ENCODE peak calls at places on chromosomes 6 and 20, in four cellular contexts. L is activated T-cell treated with anti-CD3 and anti-CD28 coated beads, Interleukin-2, amount 50 U/mL, for 72 hours; U is prostate gland; N is stimulated activated CD4-positive, alpha-beta T cell treated with anti-CD3 and anti-CD28 coated beads, Interleukin-2, amount 100 ng/mL, for 48 hours. I is an unnamed sample.

GRCh38 chr20:23391707-23392310 is 29.5 kb downstream of the NAPB start:
- DNase-seq in N (no peak), L (no peak), U (no peak), I (no peak)

GRCh38 chr6:157148391-157149323 is 174.7 kb downstream of the TMEM242 start:
- DNase-seq in L (no peak), U (peak), N (no peak), I (no peak)

GRCh38 chr20:50187403-50188051 is 3.1 kb upstream of the CEBPB start:
- DNase-seq in L (no peak), N (no peak), U (peak), I (no peak)

GRCh38 chr6:148235446-148235845 is 107.2 kb upstream of the SASH1 start:
- DNase-seq in N (no peak), U (no peak), L (no peak), I (no peak)

GRCh38 chr6:43125555-43125954 is 45.5 kb upstream of the SRF start:
- DNase-seq in L (no peak), U (no peak), N (no peak), I (no peak)

GRCh38 chr6:73032586-73032985 is 192.7 kb downstream of the KHDC1L start:
- DNase-seq in U (no peak), L (no peak), N (no peak), I (no peak)

GRCh38 chr6:21523652-21524051 is 69.9 kb upstream of the SOX4 start:
- DNase-seq in U (no peak), N (no peak), L (no peak), I (no peak)

GRCh38 chr6:41059569-41059968 is 6.6 kb downstream of the APOBEC2 start:
- DNase-seq in L (no peak), N (no peak), U (no peak), I (no peak)

GRCh38 chr6:44788387-44788981 is 401.0 kb downstream of the CDC5L start:
- DNase-seq in U (no peak), L (no peak), N (no peak), I (no peak)

GRCh38 chr6:139531716-139532115 is 157.3 kb upstream of the CITED2 start:
- DNase-seq in N (no peak), L (no peak), U (no peak), I (no peak)

GRCh38 chr6:8335896-8336295 is 99.4 kb downstream of the SLC35B3 start:
- DNase-seq in U (no peak), L (no peak), N (no peak), I (no peak)

GRCh38 chr20:47289096-47289495 is 67.4 kb downstream of the ZMYND8 start:
- DNase-seq in L (no peak), N (no peak), U (no peak), I (no peak)

GRCh38 chr6:160122744-160123143 is 1.1 kb downstream of the SLC22A1 start:
- DNase-seq in L (no peak), N (no peak), U (no peak), I (no peak)

GRCh38 chr6:14459315-14459714 is 341.7 kb downstream of the CD83 start:
- DNase-seq in L (no peak), U (no peak), N (no peak), I (no peak)

GRCh38 chr6:11093065-11093590 is 506 bp upstream of the SMIM13 start:
- DNase-seq in N (peak), L (peak), U (peak), I (no peak)

GRCh38 chr6:168698923-168699322 is 257.9 kb downstream of the SMOC2 start:
- DNase-seq in U (no peak), L (no peak), N (no peak), I (no peak)

GRCh38 chr6:74259931-74260330 is 563.9 kb downstream of the CD109 start:
- DNase-seq in N (no peak), L (no peak), U (no peak), I (no peak)

GRCh38 chr20:36145877-36146707 is 8.4 kb upstream of the EPB41L1 start:
- DNase-seq in N (no peak), L (no peak), U (no peak), I (no peak)